ENCODE peak calls at places on chromosomes 11 and 22, in nine cellular contexts. One of them, this sample, is unnamed.

GRCh38 chr11:19359425-19360000 is 118.8 kb upstream of the E2F8 start:
- DNase-seq in psoas muscle: no peak
- DNase-seq in kidney: no peak
- DNase-seq in left ventricle myocardium inferior: no peak
- DNase-seq in Peyer's patch: no peak
- DNase-seq in tibial nerve: no peak
- DNase-seq in adrenal gland: no peak
- DNase-seq in A549: no peak
- DNase-seq in heart left ventricle: no peak
- DNase-seq in this sample: no peak

GRCh38 chr22:39522567-39523300 is 2.4 kb downstream of the ATF4 start:
- DNase-seq in kidney: peak
- DNase-seq in Peyer's patch: no peak
- DNase-seq in adrenal gland: peak
- DNase-seq in left ventricle myocardium inferior: no peak
- DNase-seq in A549: peak
- DNase-seq in psoas muscle: peak
- DNase-seq in tibial nerve: no peak
- DNase-seq in heart left ventricle: peak
- DNase-seq in this sample: peak

GRCh38 chr11:86671386-86672006 is 920 bp downstream of the ME3 start:
- DNase-seq in A549: peak
- DNase-seq in kidney: peak
- DNase-seq in heart left ventricle: peak
- DNase-seq in Peyer's patch: peak
- DNase-seq in adrenal gland: peak
- DNase-seq in psoas muscle: peak
- DNase-seq in tibial nerve: peak
- DNase-seq in left ventricle myocardium inferior: peak
- DNase-seq in this sample: peak

GRCh38 chr11:3860360-3860759 is 4.9 kb downstream of the STIM1 start:
- DNase-seq in A549: no peak
- DNase-seq in psoas muscle: no peak
- DNase-seq in heart left ventricle: no peak
- DNase-seq in adrenal gland: no peak
- DNase-seq in tibial nerve: no peak
- DNase-seq in left ventricle myocardium inferior: no peak
- DNase-seq in kidney: no peak
- DNase-seq in Peyer's patch: no peak
- DNase-seq in this sample: peak

GRCh38 chr11:130420478-130421198 is 7.8 kb downstream of the ADAMTS8 start:
- DNase-seq in heart left ventricle: no peak
- DNase-seq in A549: no peak
- DNase-seq in tibial nerve: no peak
- DNase-seq in left ventricle myocardium inferior: no peak
- DNase-seq in kidney: no peak
- DNase-seq in Peyer's patch: no peak
- DNase-seq in adrenal gland: no peak
- DNase-seq in psoas muscle: peak
- DNase-seq in this sample: no peak

GRCh38 chr11:1513326-1514296 is 27.0 kb upstream of the MOB2 start:
- DNase-seq in adrenal gland: no peak
- DNase-seq in kidney: peak
- DNase-seq in tibial nerve: no peak
- DNase-seq in psoas muscle: peak
- DNase-seq in A549: no peak
- DNase-seq in heart left ventricle: no peak
- DNase-seq in left ventricle myocardium inferior: peak
- DNase-seq in Peyer's patch: no peak
- DNase-seq in this sample: peak

GRCh38 chr22:17777005-17777716 is 2.9 kb upstream of the BID start:
- DNase-seq in kidney: peak
- DNase-seq in left ventricle myocardium inferior: no peak
- DNase-seq in Peyer's patch: peak
- DNase-seq in heart left ventricle: peak
- DNase-seq in adrenal gland: no peak
- DNase-seq in tibial nerve: no peak
- DNase-seq in A549: no peak
- DNase-seq in psoas muscle: peak
- DNase-seq in this sample: peak

GRCh38 chr11:63829823-63830489 is 9.0 kb upstream of the MARK2 start:
- DNase-seq in A549: peak
- DNase-seq in left ventricle myocardium inferior: no peak
- DNase-seq in tibial nerve: no peak
- DNase-seq in kidney: peak
- DNase-seq in adrenal gland: no peak
- DNase-seq in Peyer's patch: no peak
- DNase-seq in psoas muscle: no peak
- DNase-seq in heart left ventricle: no peak
- DNase-seq in this sample: no peak

GRCh38 chr22:30878516-30879365 is 89.8 kb downstream of the MORC2 start:
- DNase-seq in heart left ventricle: peak
- DNase-seq in kidney: peak
- DNase-seq in psoas muscle: no peak
- DNase-seq in tibial nerve: no peak
- DNase-seq in left ventricle myocardium inferior: no peak
- DNase-seq in Peyer's patch: no peak
- DNase-seq in adrenal gland: no peak
- DNase-seq in A549: no peak
- DNase-seq in this sample: peak

GRCh38 chr11:64898541-64898940 is 18.5 kb downstream of the ATG2A start:
- DNase-seq in left ventricle myocardium inferior: no peak
- DNase-seq in psoas muscle: no peak
- DNase-seq in heart left ventricle: no peak
- DNase-seq in kidney: no peak
- DNase-seq in Peyer's patch: no peak
- DNase-seq in tibial nerve: no peak
- DNase-seq in adrenal gland: no peak
- DNase-seq in A549: no peak
- DNase-seq in this sample: peak

GRCh38 chr22:50046481-50047245 is 11.4 kb downstream of the TTLL8 start:
- DNase-seq in heart left ventricle: no peak
- DNase-seq in A549: no peak
- DNase-seq in tibial nerve: no peak
- DNase-seq in adrenal gland: no peak
- DNase-seq in psoas muscle: no peak
- DNase-seq in kidney: peak
- DNase-seq in Peyer's patch: no peak
- DNase-seq in left ventricle myocardium inferior: no peak
- DNase-seq in this sample: peak
- H3K27ac ChIP-seq in heart left ventricle: no peak
- H3K27ac ChIP-seq in A549: no peak
- H3K27ac ChIP-seq in tibial nerve: no peak
- H3K27ac ChIP-seq in adrenal gland: no peak
- H3K27ac ChIP-seq in psoas muscle: no peak
- H3K27ac ChIP-seq in kidney: no peak
- H3K27ac ChIP-seq in Peyer's patch: no peak
- H3K27ac ChIP-seq in left ventricle myocardium inferior: no peak
- H3K27ac ChIP-seq in this sample: no peak

DNA sequence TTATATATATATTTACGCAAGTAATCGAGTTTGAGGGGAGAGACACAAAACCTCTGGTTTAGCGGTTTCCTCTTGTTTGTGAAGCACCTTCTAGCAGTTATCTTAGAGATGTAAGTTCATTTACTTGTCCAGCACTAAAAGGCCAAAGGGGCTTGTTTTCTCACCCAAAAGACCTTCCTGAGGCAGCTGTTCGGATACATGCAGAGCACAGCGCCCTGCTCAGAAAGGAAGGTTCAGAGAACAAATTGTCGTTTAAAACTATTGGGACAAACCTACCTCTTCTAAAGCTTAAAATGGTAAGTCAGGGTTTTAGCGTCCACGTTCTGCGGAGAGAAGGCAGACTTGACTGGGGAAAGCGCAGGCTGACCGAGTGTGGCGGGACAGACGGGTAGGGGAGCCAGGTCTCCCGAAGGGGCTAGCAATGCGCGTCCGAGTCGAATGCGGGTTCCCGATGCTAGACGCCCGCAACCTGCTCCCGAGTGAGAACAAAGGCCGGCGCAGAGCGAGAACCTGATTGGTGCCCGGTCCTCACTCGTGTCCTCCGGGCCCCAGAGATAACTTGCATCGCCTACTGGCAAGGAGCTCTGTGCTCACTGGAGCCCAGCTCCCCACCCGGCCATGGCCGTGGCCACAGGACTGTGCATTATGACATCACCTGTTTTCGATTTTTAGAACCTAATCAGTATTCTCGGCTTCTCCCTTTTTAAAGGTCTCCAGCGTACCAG is 1.0 kb upstream of the SESN3 start:
- DNase-seq in kidney: peak
- DNase-seq in tibial nerve: peak
- DNase-seq in A549: no peak
- DNase-seq in Peyer's patch: peak
- DNase-seq in adrenal gland: peak
- DNase-seq in heart left ventricle: peak
- DNase-seq in psoas muscle: peak
- DNase-seq in left ventricle myocardium inferior: peak
- DNase-seq in this sample: peak
- TF ChIP-seq CTCF in kidney: no peak
- TF ChIP-seq CTCF in tibial nerve: no peak
- TF ChIP-seq CTCF in A549: no peak
- TF ChIP-seq CTCF in Peyer's patch: no peak
- TF ChIP-seq CTCF in adrenal gland: no peak
- TF ChIP-seq CTCF in heart left ventricle: no peak
- TF ChIP-seq CTCF in psoas muscle: no peak
- TF ChIP-seq CTCF in left ventricle myocardium inferior: no peak
- TF ChIP-seq CTCF in this sample: no peak

GRCh38 chr22:32625985-32626384 is 151.4 kb downstream of the FBXO7 start:
- DNase-seq in left ventricle myocardium inferior: no peak
- DNase-seq in adrenal gland: no peak
- DNase-seq in tibial nerve: no peak
- DNase-seq in Peyer's patch: no peak
- DNase-seq in A549: no peak
- DNase-seq in psoas muscle: no peak
- DNase-seq in kidney: no peak
- DNase-seq in heart left ventricle: no peak
- DNase-seq in this sample: no peak
- H3K27ac ChIP-seq in left ventricle myocardium inferior: peak
- H3K27ac ChIP-seq in adrenal gland: no peak
- H3K27ac ChIP-seq in tibial nerve: peak
- H3K27ac ChIP-seq in Peyer's patch: peak
- H3K27ac ChIP-seq in A549: no peak
- H3K27ac ChIP-seq in psoas muscle: peak
- H3K27ac ChIP-seq in kidney: peak
- H3K27ac ChIP-seq in heart left ventricle: peak
- H3K27ac ChIP-seq in this sample: no peak

GRCh38 chr22:37483594-37484114 is 2.5 kb downstream of the MFNG start:
- DNase-seq in A549: no peak
- DNase-seq in adrenal gland: no peak
- DNase-seq in heart left ventricle: no peak
- DNase-seq in Peyer's patch: no peak
- DNase-seq in tibial nerve: no peak
- DNase-seq in kidney: no peak
- DNase-seq in left ventricle myocardium inferior: no peak
- DNase-seq in psoas muscle: no peak
- DNase-seq in this sample: peak

GRCh38 chr22:37483050-37483449 is 3.1 kb downstream of the MFNG start:
- DNase-seq in adrenal gland: no peak
- DNase-seq in heart left ventricle: no peak
- DNase-seq in psoas muscle: no peak
- DNase-seq in left ventricle myocardium inferior: no peak
- DNase-seq in Peyer's patch: no peak
- DNase-seq in kidney: no peak
- DNase-seq in A549: no peak
- DNase-seq in tibial nerve: no peak
- DNase-seq in this sample: peak

GRCh38 chr22:37481347-37481907 is 4.8 kb downstream of the MFNG start:
- DNase-seq in left ventricle myocardium inferior: no peak
- DNase-seq in A549: no peak
- DNase-seq in psoas muscle: no peak
- DNase-seq in kidney: no peak
- DNase-seq in tibial nerve: no peak
- DNase-seq in adrenal gland: no peak
- DNase-seq in heart left ventricle: no peak
- DNase-seq in Peyer's patch: no peak
- DNase-seq in this sample: peak

GRCh38 chr22:37480387-37481346 is 5.5 kb downstream of the MFNG start:
- DNase-seq in tibial nerve: no peak
- DNase-seq in left ventricle myocardium inferior: no peak
- DNase-seq in adrenal gland: no peak
- DNase-seq in A549: no peak
- DNase-seq in psoas muscle: no peak
- DNase-seq in Peyer's patch: no peak
- DNase-seq in kidney: no peak
- DNase-seq in heart left ventricle: no peak
- DNase-seq in this sample: peak

GRCh38 chr22:37482244-37482643 is 3.9 kb downstream of the MFNG start:
- DNase-seq in A549: no peak
- DNase-seq in kidney: no peak
- DNase-seq in adrenal gland: no peak
- DNase-seq in tibial nerve: no peak
- DNase-seq in heart left ventricle: no peak
- DNase-seq in left ventricle myocardium inferior: no peak
- DNase-seq in Peyer's patch: no peak
- DNase-seq in psoas muscle: no peak
- DNase-seq in this sample: no peak
- TF ChIP-seq CTCF in A549: no peak
- TF ChIP-seq CTCF in kidney: no peak
- TF ChIP-seq CTCF in adrenal gland: no peak
- TF ChIP-seq CTCF in tibial nerve: no peak
- TF ChIP-seq CTCF in heart left ventricle: no peak
- TF ChIP-seq CTCF in left ventricle myocardium inferior: no peak
- TF ChIP-seq CTCF in Peyer's patch: no peak
- TF ChIP-seq CTCF in psoas muscle: no peak
- TF ChIP-seq CTCF in this sample: no peak

GRCh38 chr11:74933765-74934164 is 15.1 kb downstream of the XRRA1 start:
- DNase-seq in heart left ventricle: no peak
- DNase-seq in Peyer's patch: no peak
- DNase-seq in psoas muscle: no peak
- DNase-seq in kidney: no peak
- DNase-seq in tibial nerve: no peak
- DNase-seq in left ventricle myocardium inferior: no peak
- DNase-seq in adrenal gland: no peak
- DNase-seq in A549: no peak
- DNase-seq in this sample: no peak
- H3K27ac ChIP-seq in heart left ventricle: no peak
- H3K27ac ChIP-seq in Peyer's patch: no peak
- H3K27ac ChIP-seq in psoas muscle: no peak
- H3K27ac ChIP-seq in kidney: no peak
- H3K27ac ChIP-seq in tibial nerve: no peak
- H3K27ac ChIP-seq in left ventricle myocardium inferior: no peak
- H3K27ac ChIP-seq in adrenal gland: no peak
- H3K27ac ChIP-seq in A549: no peak
- H3K27ac ChIP-seq in this sample: no peak